ENCODE peak calls at places on chromosomes 6 and 20, in five cellular contexts. One of them, this sample, is unnamed.

GRCh38 chr6:131073577-131073976 is 10.5 kb upstream of the EPB41L2 start:
- DNase-seq in CD8-positive, alpha-beta memory T cell: no peak
- DNase-seq in aorta: no peak
- DNase-seq in pancreas: no peak
- DNase-seq in HepG2: no peak
- DNase-seq in this sample: no peak

GRCh38 chr20:50292324-50293243 is 102.0 kb downstream of the CEBPB start:
- DNase-seq in HepG2: peak; percentile 97
- DNase-seq in aorta: peak; percentile 98
- DNase-seq in pancreas: peak; percentile 93
- DNase-seq in CD8-positive, alpha-beta memory T cell: no peak
- DNase-seq in this sample: peak; percentile 86

GRCh38 chr6:96716221-96716620 is 121.1 kb downstream of the GPR63 start:
- DNase-seq in pancreas: no peak
- DNase-seq in HepG2: no peak
- DNase-seq in CD8-positive, alpha-beta memory T cell: no peak
- DNase-seq in aorta: no peak
- DNase-seq in this sample: peak; percentile 71

GRCh38 chr6:136113736-136114173 is 136.4 kb downstream of the MTFR2 start:
- DNase-seq in pancreas: no peak
- DNase-seq in aorta: no peak
- DNase-seq in HepG2: no peak
- DNase-seq in CD8-positive, alpha-beta memory T cell: no peak
- DNase-seq in this sample: peak; percentile 77

GRCh38 chr6:112163295-112164257 is 76.2 kb downstream of the FAM229B start:
- DNase-seq in CD8-positive, alpha-beta memory T cell: peak; percentile 63
- DNase-seq in HepG2: peak; percentile 61
- DNase-seq in aorta: peak; percentile 74
- DNase-seq in pancreas: peak; percentile 86
- DNase-seq in this sample: peak; percentile 94

GRCh38 chr20:19552144-19552895 is 205.7 kb upstream of the RIN2 start:
- DNase-seq in aorta: peak; percentile 72
- DNase-seq in CD8-positive, alpha-beta memory T cell: no peak
- DNase-seq in HepG2: peak; percentile 12
- DNase-seq in pancreas: no peak
- DNase-seq in this sample: peak; percentile 90

GRCh38 chr6:15495375-15495901 is 167.4 kb downstream of the DTNBP1 start:
- DNase-seq in aorta: no peak
- DNase-seq in CD8-positive, alpha-beta memory T cell: no peak
- DNase-seq in HepG2: no peak
- DNase-seq in pancreas: no peak
- DNase-seq in this sample: no peak

GRCh38 chr6:16486661-16487060 is 248.3 kb downstream of the GMPR start:
- DNase-seq in CD8-positive, alpha-beta memory T cell: peak; percentile 42
- DNase-seq in HepG2: no peak
- DNase-seq in aorta: no peak
- DNase-seq in pancreas: no peak
- DNase-seq in this sample: no peak

GRCh38 chr6:121430514-121431460 is 4.7 kb upstream of the GJA1 start:
- DNase-seq in pancreas: no peak
- DNase-seq in aorta: no peak
- DNase-seq in CD8-positive, alpha-beta memory T cell: no peak
- DNase-seq in HepG2: peak; percentile 62
- DNase-seq in this sample: no peak

GRCh38 chr6:26268659-26269402 is 96.2 kb upstream of the BTN3A2 start:
- DNase-seq in pancreas: no peak
- DNase-seq in HepG2: peak; percentile 22
- DNase-seq in aorta: no peak
- DNase-seq in CD8-positive, alpha-beta memory T cell: no peak
- DNase-seq in this sample: peak; percentile 91

GRCh38 chr20:6026051-6026450 is 27.8 kb downstream of the LRRN4 start:
- DNase-seq in pancreas: no peak
- DNase-seq in HepG2: no peak
- DNase-seq in CD8-positive, alpha-beta memory T cell: peak; percentile 33
- DNase-seq in aorta: no peak
- DNase-seq in this sample: no peak

GRCh38 chr6:140671926-140672325 is 1297.5 kb upstream of the CITED2 start:
- DNase-seq in pancreas: no peak
- DNase-seq in CD8-positive, alpha-beta memory T cell: no peak
- DNase-seq in aorta: no peak
- DNase-seq in HepG2: no peak
- DNase-seq in this sample: no peak

GRCh38 chr6:52539607-52540006 is 37.3 kb downstream of the TRAM2 start:
- DNase-seq in pancreas: no peak
- DNase-seq in HepG2: no peak
- DNase-seq in CD8-positive, alpha-beta memory T cell: no peak
- DNase-seq in aorta: no peak
- DNase-seq in this sample: no peak

GRCh38 chr20:35616465-35617396 is 1.1 kb downstream of the SPAG4 start:
- DNase-seq in HepG2: peak; percentile 100
- DNase-seq in CD8-positive, alpha-beta memory T cell: no peak
- DNase-seq in aorta: peak; percentile 99
- DNase-seq in pancreas: peak; percentile 91
- DNase-seq in this sample: peak; percentile 100

GRCh38 chr6:17851001-17851719 is 136.3 kb downstream of the KIF13A start:
- DNase-seq in HepG2: no peak
- DNase-seq in pancreas: no peak
- DNase-seq in aorta: no peak
- DNase-seq in CD8-positive, alpha-beta memory T cell: no peak
- DNase-seq in this sample: no peak

GRCh38 chr6:106324726-106325335 is 729 bp downstream of the ATG5 start:
- DNase-seq in pancreas: no peak
- DNase-seq in CD8-positive, alpha-beta memory T cell: no peak
- DNase-seq in HepG2: no peak
- DNase-seq in aorta: no peak
- DNase-seq in this sample: no peak

GRCh38 chr20:43583982-43584432 is 6.7 kb upstream of the IFT52 start:
- DNase-seq in aorta: peak; percentile 91
- DNase-seq in pancreas: peak; percentile 94
- DNase-seq in HepG2: peak; percentile 95
- DNase-seq in CD8-positive, alpha-beta memory T cell: no peak
- DNase-seq in this sample: no peak

GRCh38 chr6:11714116-11714797 is 64.3 kb downstream of the ADTRP start:
- DNase-seq in pancreas: no peak
- DNase-seq in CD8-positive, alpha-beta memory T cell: peak; percentile 44
- DNase-seq in HepG2: no peak
- DNase-seq in aorta: no peak
- DNase-seq in this sample: no peak

GRCh38 chr6:90328004-90328403 is 31.4 kb upstream of the BACH2 start:
- DNase-seq in CD8-positive, alpha-beta memory T cell: no peak
- DNase-seq in pancreas: no peak
- DNase-seq in HepG2: no peak
- DNase-seq in aorta: no peak
- DNase-seq in this sample: no peak

GRCh38 chr20:25274891-25275812 is 27.3 kb downstream of the PYGB start:
- DNase-seq in pancreas: peak; percentile 47
- DNase-seq in HepG2: no peak
- DNase-seq in CD8-positive, alpha-beta memory T cell: no peak
- DNase-seq in aorta: peak; percentile 41
- DNase-seq in this sample: no peak

GRCh38 chr20:51326241-51326819 is 216.2 kb downstream of the NFATC2 start:
- DNase-seq in HepG2: peak; percentile 61
- DNase-seq in pancreas: no peak
- DNase-seq in CD8-positive, alpha-beta memory T cell: no peak
- DNase-seq in aorta: no peak
- DNase-seq in this sample: peak; percentile 92

GRCh38 chr6:2127484-2127911 is 117.9 kb downstream of the GMDS start:
- DNase-seq in pancreas: no peak
- DNase-seq in aorta: peak; percentile 50
- DNase-seq in CD8-positive, alpha-beta memory T cell: peak; percentile 4
- DNase-seq in HepG2: no peak
- DNase-seq in this sample: no peak

GRCh38 chr6:14275493-14275851 is 157.9 kb downstream of the CD83 start:
- DNase-seq in pancreas: no peak
- DNase-seq in CD8-positive, alpha-beta memory T cell: no peak
- DNase-seq in HepG2: no peak
- DNase-seq in aorta: no peak
- DNase-seq in this sample: peak; percentile 68

GRCh38 chr6:52787917-52788316 is 15.7 kb downstream of the GSTA1 start:
- DNase-seq in pancreas: no peak
- DNase-seq in HepG2: peak; percentile 46
- DNase-seq in aorta: no peak
- DNase-seq in CD8-positive, alpha-beta memory T cell: no peak
- DNase-seq in this sample: no peak

GRCh38 chr6:133341607-133342158 is 100.5 kb downstream of the EYA4 start:
- DNase-seq in pancreas: no peak
- DNase-seq in aorta: no peak
- DNase-seq in CD8-positive, alpha-beta memory T cell: no peak
- DNase-seq in HepG2: peak; percentile 66
- DNase-seq in this sample: no peak

GRCh38 chr6:155177369-155177961 is 86.3 kb upstream of the CLDN20 start:
- DNase-seq in pancreas: no peak
- DNase-seq in HepG2: peak; percentile 72
- DNase-seq in CD8-positive, alpha-beta memory T cell: no peak
- DNase-seq in aorta: no peak
- DNase-seq in this sample: peak; percentile 66

GRCh38 chr6:37696841-37697735 is 595 bp downstream of the MDGA1 start:
- DNase-seq in aorta: peak; percentile 61
- DNase-seq in CD8-positive, alpha-beta memory T cell: peak; percentile 41
- DNase-seq in pancreas: peak; percentile 75
- DNase-seq in HepG2: no peak
- DNase-seq in this sample: peak; percentile 70

GRCh38 chr20:14992071-14992654 is 654.8 kb upstream of the FLRT3 start:
- DNase-seq in aorta: no peak
- DNase-seq in pancreas: no peak
- DNase-seq in CD8-positive, alpha-beta memory T cell: no peak
- DNase-seq in HepG2: peak; percentile 80
- DNase-seq in this sample: no peak

GRCh38 chr20:1631309-1632227 is 11.8 kb upstream of the SIRPB1 start:
- DNase-seq in pancreas: no peak
- DNase-seq in aorta: no peak
- DNase-seq in CD8-positive, alpha-beta memory T cell: no peak
- DNase-seq in HepG2: no peak
- DNase-seq in this sample: no peak

GRCh38 chr20:8568068-8568467 is 436.0 kb downstream of the PLCB1 start:
- DNase-seq in HepG2: peak; percentile 36
- DNase-seq in CD8-positive, alpha-beta memory T cell: no peak
- DNase-seq in pancreas: no peak
- DNase-seq in aorta: no peak
- DNase-seq in this sample: no peak

GRCh38 chr6:140979642-140980091 is 1153.1 kb upstream of the GJE1 start:
- DNase-seq in HepG2: no peak
- DNase-seq in pancreas: no peak
- DNase-seq in aorta: peak; percentile 62
- DNase-seq in CD8-positive, alpha-beta memory T cell: no peak
- DNase-seq in this sample: no peak

GRCh38 chr6:111057074-111057752 is 30.1 kb upstream of the SLC16A10 start:
- DNase-seq in CD8-positive, alpha-beta memory T cell: peak; percentile 50
- DNase-seq in HepG2: peak; percentile 32
- DNase-seq in aorta: no peak
- DNase-seq in pancreas: no peak
- DNase-seq in this sample: peak; percentile 60

GRCh38 chr6:138465007-138465645 is 34.2 kb downstream of the NHSL1 start:
- DNase-seq in HepG2: peak; percentile 61
- DNase-seq in CD8-positive, alpha-beta memory T cell: no peak
- DNase-seq in aorta: no peak
- DNase-seq in pancreas: no peak
- DNase-seq in this sample: no peak

GRCh38 chr20:62899633-62900051 is 26.7 kb downstream of the DIDO1 start:
- DNase-seq in aorta: no peak
- DNase-seq in HepG2: peak; percentile 66
- DNase-seq in CD8-positive, alpha-beta memory T cell: no peak
- DNase-seq in pancreas: no peak
- DNase-seq in this sample: peak; percentile 73
- H3K27ac ChIP-seq in aorta: no peak overlapping the region
- H3K27ac ChIP-seq in HepG2: peak overlapping the region; percentile 8
- H3K27ac ChIP-seq in CD8-positive, alpha-beta memory T cell: no peak overlapping the region
- H3K27ac ChIP-seq in pancreas: no peak overlapping the region
- H3K27ac ChIP-seq in this sample: no peak overlapping the region

DNA sequence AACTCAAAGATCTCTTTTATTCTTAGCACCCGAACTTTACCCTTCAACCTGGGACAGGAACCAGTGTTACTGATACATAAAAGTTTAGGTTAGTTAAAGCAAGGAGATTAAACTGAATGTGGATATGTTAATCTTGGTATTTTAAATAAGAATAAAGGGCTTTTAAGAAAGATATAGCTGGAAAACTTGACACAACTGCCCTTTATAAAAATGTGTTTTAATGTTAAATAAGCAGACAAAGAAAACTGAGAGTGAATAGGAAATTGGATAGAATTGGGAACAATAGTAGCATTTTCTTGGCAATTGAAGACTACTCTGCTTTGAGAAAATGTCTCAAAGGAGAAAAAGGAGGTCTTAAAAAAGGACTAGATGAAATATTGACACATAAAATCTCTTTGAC is 45.9 kb upstream of the CRISP1 start:
- DNase-seq in CD8-positive, alpha-beta memory T cell: no peak
- DNase-seq in pancreas: no peak
- DNase-seq in aorta: no peak
- DNase-seq in HepG2: no peak
- DNase-seq in this sample: no peak
- H3K4me1 ChIP-seq in CD8-positive, alpha-beta memory T cell: no peaks in the 10 kb centered on the region
- H3K4me1 ChIP-seq in pancreas: no peaks in the 10 kb centered on the region
- H3K4me1 ChIP-seq in aorta: no peaks in the 10 kb centered on the region
- H3K4me1 ChIP-seq in HepG2: no peaks in the 10 kb centered on the region
- H3K4me1 ChIP-seq in this sample: no peaks in the 10 kb centered on the region

GRCh38 chr6:43119456-43119855 is 43.3 kb downstream of the PTK7 start:
- DNase-seq in CD8-positive, alpha-beta memory T cell: no peak
- DNase-seq in HepG2: no peak
- DNase-seq in pancreas: no peak
- DNase-seq in aorta: no peak
- DNase-seq in this sample: no peak
- H3K27ac ChIP-seq in CD8-positive, alpha-beta memory T cell: no peak overlapping the region
- H3K27ac ChIP-seq in HepG2: no peak overlapping the region
- H3K27ac ChIP-seq in pancreas: no peak overlapping the region
- H3K27ac ChIP-seq in aorta: no peak overlapping the region
- H3K27ac ChIP-seq in this sample: no peak overlapping the region

GRCh38 chr20:48686238-48687096 is 141.3 kb downstream of the PREX1 start:
- DNase-seq in pancreas: no peak
- DNase-seq in HepG2: no peak
- DNase-seq in aorta: peak; percentile 73
- DNase-seq in CD8-positive, alpha-beta memory T cell: no peak
- DNase-seq in this sample: peak; percentile 63
- H3K4me1 ChIP-seq in pancreas: peaks cover 42% of the 10 kb centered on the region
- H3K4me1 ChIP-seq in HepG2: peaks cover 19% of the 10 kb centered on the region
- H3K4me1 ChIP-seq in aorta: no peaks in the 10 kb centered on the region
- H3K4me1 ChIP-seq in CD8-positive, alpha-beta memory T cell: peaks cover 19% of the 10 kb centered on the region
- H3K4me1 ChIP-seq in this sample: peaks cover 11% of the 10 kb centered on the region

GRCh38 chr6:83199173-83199864 is 6.2 kb downstream of the RWDD2A start:
- DNase-seq in CD8-positive, alpha-beta memory T cell: no peak
- DNase-seq in HepG2: no peak
- DNase-seq in aorta: no peak
- DNase-seq in pancreas: no peak
- DNase-seq in this sample: no peak
- H3K27ac ChIP-seq in CD8-positive, alpha-beta memory T cell: no peak overlapping the region
- H3K27ac ChIP-seq in HepG2: no peak overlapping the region
- H3K27ac ChIP-seq in aorta: no peak overlapping the region
- H3K27ac ChIP-seq in pancreas: no peak overlapping the region
- H3K27ac ChIP-seq in this sample: no peak overlapping the region

This sample was measured in endodermal cell.